ENCODE peak calls at places on chromosomes 1 and 21, in seven cellular contexts. R is epithelial cell of prostate, N is tibial nerve, S is choroid plexus epithelial cell, U is left colon, E is colonic mucosa, X is NCI-H460. H is an unnamed sample.

GRCh38 chr1:23395849-23396248 is 26.2 kb upstream of the ZNF436 start:
- DNase-seq in R (no peak), N (no peak), S (no peak), U (no peak), E (no peak), X (no peak), H (no peak)

GRCh38 chr21:43669828-43670605 is 10.7 kb downstream of the RRP1B start:
- DNase-seq in R (no peak), N (no peak), S (no peak), U (no peak), E (no peak), X (no peak), H (no peak)

GRCh38 chr1:110620686-110621085 is 14.5 kb upstream of the KCNA2 start:
- DNase-seq in R (no peak), N (no peak), S (no peak), U (no peak), E (no peak), X (no peak), H (no peak)

GRCh38 chr1:3135073-3135745 is 66.2 kb downstream of the PRDM16 start:
- DNase-seq in R (no peak), N (no peak), S (no peak), U (no peak), E (no peak), X (no peak), H (no peak)

GRCh38 chr1:67053535-67053784 is 488 bp downstream of the SLC35D1 start:
- DNase-seq in R (no peak), N (no peak), S (no peak), U (peak), E (peak), X (no peak), H (peak)

GRCh38 chr1:156508205-156508954 is 7.8 kb upstream of the MEF2D start:
- DNase-seq in R (no peak), N (peak), S (peak), U (peak), E (peak), X (no peak), H (peak)

GRCh38 chr1:247367786-247368342 is 36.2 kb upstream of the ZNF496 start:
- DNase-seq in R (no peak), N (no peak), S (peak), U (no peak), E (no peak), X (no peak), H (no peak)

GRCh38 chr1:215083408-215083961 is 948 bp downstream of the KCNK2 start:
- DNase-seq in R (no peak), N (peak), S (peak), U (no peak), E (no peak), X (peak), H (peak)

GRCh38 chr21:32653326-32653901 is 41.2 kb upstream of the CFAP298 start:
- DNase-seq in R (no peak), N (no peak), S (peak), U (peak), E (no peak), X (peak), H (peak)

GRCh38 chr1:233614173-233614742 is 352 bp downstream of the KCNK1 start:
- DNase-seq in R (no peak), N (no peak), S (peak), U (peak), E (peak), X (peak), H (peak)

GRCh38 chr1:15432327-15432726 is 5.9 kb upstream of the CTRC start:
- DNase-seq in R (no peak), N (no peak), S (no peak), U (peak), E (peak), X (no peak), H (no peak)

GRCh38 chr21:37546299-37546908 is 179.8 kb downstream of the DYRK1A start:
- DNase-seq in R (no peak), N (no peak), S (no peak), U (no peak), E (no peak), X (no peak), H (no peak)

GRCh38 chr1:50972766-50973165 is 2.7 kb downstream of the CDKN2C start:
- DNase-seq in R (no peak), N (no peak), S (no peak), U (no peak), E (no peak), X (no peak), H (no peak)

GRCh38 chr21:44051462-44051941 is 39.4 kb downstream of the TRAPPC10 start:
- DNase-seq in R (no peak), N (no peak), S (peak), U (no peak), E (no peak), X (no peak), H (peak)

GRCh38 chr1:183918589-183918988 is 113.7 kb downstream of the RGL1 start:
- DNase-seq in R (no peak), N (no peak), S (no peak), U (no peak), E (no peak), X (no peak), H (no peak)

GRCh38 chr1:202987255-202987654 is 19.9 kb upstream of the TMEM183A start:
- DNase-seq in R (no peak), N (no peak), S (no peak), U (no peak), E (no peak), X (no peak), H (no peak)

GRCh38 chr1:85200870-85201339 is at the start of gene SYDE2:
- DNase-seq in R (no peak), N (peak), S (peak), U (peak), E (peak), X (peak), H (peak)

GRCh38 chr21:36706951-36707762 is 8.2 kb downstream of the SIM2 start:
- DNase-seq in R (no peak), N (no peak), S (peak), U (no peak), E (peak), X (no peak), H (no peak)

H was measured in AG08396.